ENCODE peak calls at places on chromosomes 16 and 17, in six cellular contexts. V, M, I, H, D and G are unnamed samples. For H3K36me3, the result is how much of the 10 kb centered on the place peaks cover.

GRCh38 chr17:34562387-34562786 is 17.0 kb upstream of the TMEM132E start:
- DNase-seq in V (peak), M (no peak), I (no peak), H (no peak), D (no peak), G (no peak)

GRCh38 chr16:1745900-1746692 is 25.2 kb downstream of the NME3 start:
- DNase-seq in V (no peak), M (no peak), I (no peak), H (no peak), D (no peak), G (no peak)

GRCh38 chr17:57388326-57388725 is 132.0 kb downstream of the MSI2 start:
- DNase-seq in V (no peak), M (no peak), I (no peak), H (no peak), D (no peak), G (no peak)

GRCh38 chr17:35341465-35341992 is 31.9 kb downstream of the SLFN11 start:
- DNase-seq in V (no peak), M (peak), I (no peak), H (no peak), D (no peak), G (no peak)

GRCh38 chr17:46056800-46057304 is 57.8 kb downstream of the STH start:
- DNase-seq in V (no peak), M (no peak), I (no peak), H (peak), D (peak), G (no peak)

GRCh38 chr16:20023190-20023589 is 50.5 kb downstream of the GPR139 start:
- DNase-seq in V (peak), M (no peak), I (no peak), H (no peak), D (peak), G (peak)

GRCh38 chr17:45029758-45030423 is 21.5 kb downstream of the DCAKD start:
- DNase-seq in V (no peak), M (peak), I (no peak), H (no peak), D (no peak), G (no peak)

GRCh38 chr17:49022391-49022941 is 25.3 kb downstream of the IGF2BP1 start:
- DNase-seq in V (peak), M (no peak), I (peak), H (no peak), D (peak), G (peak)

GRCh38 chr16:50282010-50282538 is 15.7 kb downstream of the ADCY7 start:
- DNase-seq in V (no peak), M (peak), I (no peak), H (no peak), D (no peak), G (no peak)

GRCh38 chr16:68907297-68907999 is 64.1 kb downstream of the TANGO6 start:
- DNase-seq in V (no peak), M (no peak), I (no peak), H (no peak), D (no peak), G (no peak)

GRCh38 chr16:2689968-2690830 is 7.9 kb downstream of the KCTD5 start:
- DNase-seq in V (peak), M (no peak), I (no peak), H (no peak), D (no peak), G (no peak)

GRCh38 chr16:67404740-67405226 is 11.5 kb upstream of the TPPP3 start:
- DNase-seq in V (no peak), M (no peak), I (no peak), H (peak), D (no peak), G (no peak)

GRCh38 chr17:16652847-16653366 is 743 bp downstream of the ZNF624 start:
- DNase-seq in V (no peak), M (no peak), I (no peak), H (peak), D (no peak), G (no peak)

GRCh38 chr17:12693640-12694039 is 27.9 kb downstream of the MYOCD start:
- DNase-seq in V (no peak), M (no peak), I (no peak), H (no peak), D (no peak), G (no peak)

GRCh38 chr16:74657873-74658642 is 8.6 kb downstream of the RFWD3 start:
- DNase-seq in V (no peak), M (no peak), I (no peak), H (no peak), D (no peak), G (no peak)

GRCh38 chr17:82105417-82105881 is 7.4 kb upstream of the FASN start:
- DNase-seq in V (no peak), M (no peak), I (no peak), H (no peak), D (no peak), G (no peak)
- H3K36me3 ChIP-seq in V (under half), M (under half), I (under half), H (under half), D (under half), G (under half)

GRCh38 chr17:66957343-66957742 is 7.2 kb upstream of the CACNG4 start:
- DNase-seq in V (no peak), M (no peak), I (no peak), H (no peak), D (no peak), G (no peak)

GRCh38 chr17:66957951-66958579 is 6.4 kb upstream of the CACNG4 start:
- DNase-seq in V (no peak), M (no peak), I (no peak), H (no peak), D (no peak), G (no peak)

GRCh38 chr17:66956941-66957340 is 7.6 kb upstream of the CACNG4 start:
- DNase-seq in V (no peak), M (no peak), I (no peak), H (no peak), D (no peak), G (no peak)

GRCh38 chr17:66960623-66961022 is 3.9 kb upstream of the CACNG4 start:
- DNase-seq in V (no peak), M (no peak), I (no peak), H (no peak), D (no peak), G (no peak)

DNA sequence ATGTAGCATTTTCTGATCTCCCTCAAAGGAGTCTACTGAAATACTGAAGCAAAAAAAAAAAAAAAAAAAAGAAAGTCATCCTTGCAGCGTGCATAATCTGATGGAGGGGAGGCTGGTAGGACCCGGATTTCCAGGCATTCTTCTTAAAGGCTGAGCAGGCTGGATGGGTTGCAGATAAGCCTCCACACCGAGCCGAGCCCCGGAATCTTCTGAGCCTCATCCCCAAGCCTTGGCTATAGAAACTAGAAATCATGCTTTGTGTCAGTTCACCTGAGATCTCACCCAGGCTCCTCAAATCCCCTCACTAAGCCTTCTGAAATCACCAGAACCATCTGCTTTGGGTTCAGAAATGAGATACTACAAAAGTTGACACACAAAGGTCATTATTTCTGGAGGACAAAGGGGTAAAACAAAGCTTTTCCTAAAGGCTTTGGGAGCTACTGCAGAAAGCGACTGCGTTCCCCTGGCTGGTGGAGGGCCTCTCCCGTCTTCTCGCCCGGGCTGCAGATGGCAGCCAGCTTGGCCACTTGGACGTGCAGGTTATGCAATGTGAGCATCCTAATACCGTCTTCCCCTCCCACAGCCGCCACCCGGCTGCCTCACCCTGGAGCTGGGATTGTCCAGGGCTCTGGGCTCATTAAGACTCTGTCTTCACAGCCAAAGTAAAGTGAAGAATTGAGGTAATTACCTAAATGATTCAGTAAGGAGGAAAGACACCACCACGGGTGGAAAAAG is 4.7 kb upstream of the CACNG4 start:
- DNase-seq in V (no peak), M (no peak), I (no peak), H (no peak), D (no peak), G (no peak)
- H3K9ac ChIP-seq in V (no peak), M (no peak), I (no peak), H (no peak), D (no peak), G (no peak)

GRCh38 chr16:4377573-4378146 is 6.0 kb downstream of the VASN start:
- DNase-seq in V (no peak), M (no peak), I (no peak), H (no peak), D (no peak), G (no peak)

GRCh38 chr16:4378202-4378666 is 6.6 kb downstream of the VASN start:
- DNase-seq in V (peak), M (no peak), I (no peak), H (no peak), D (no peak), G (no peak)

GRCh38 chr16:4376820-4377572 is 5.3 kb downstream of the VASN start:
- DNase-seq in V (no peak), M (no peak), I (no peak), H (no peak), D (no peak), G (no peak)

GRCh38 chr16:4375717-4376116 is 4.1 kb downstream of the VASN start:
- DNase-seq in V (no peak), M (no peak), I (no peak), H (no peak), D (no peak), G (no peak)

DNA sequence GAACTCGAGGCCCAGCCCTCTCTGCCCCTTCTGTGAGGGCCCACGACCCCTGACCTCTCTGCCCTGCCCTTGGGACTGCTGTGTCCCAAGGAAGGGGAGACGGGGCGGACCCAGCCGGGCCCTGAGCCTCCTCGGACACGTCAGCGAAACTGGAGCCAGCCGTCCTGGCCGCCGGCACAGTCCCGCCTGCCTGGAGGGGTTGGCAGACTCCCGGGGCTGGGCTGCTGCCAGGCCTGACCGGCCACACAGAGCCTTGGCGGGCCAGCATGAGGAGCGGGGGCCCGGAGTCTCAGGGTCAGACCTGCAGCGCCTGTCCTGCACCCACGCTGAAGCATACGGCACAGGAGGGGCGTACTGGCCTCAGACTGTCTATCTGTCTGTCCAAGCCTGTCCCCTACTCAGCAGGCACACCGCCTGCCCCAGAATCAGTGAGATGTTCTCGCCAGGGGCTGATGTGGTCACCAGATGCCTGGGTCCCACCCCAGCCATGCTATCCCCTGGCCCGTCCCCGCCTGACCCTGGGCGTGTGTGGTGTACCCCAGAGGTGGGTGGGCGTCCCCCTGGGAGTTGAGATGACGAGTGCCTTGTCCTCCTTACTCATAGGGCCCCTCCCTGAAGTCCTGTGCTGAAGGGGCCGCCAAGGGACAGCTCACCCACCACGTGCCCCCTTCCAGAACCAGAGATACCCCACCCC is 4.6 kb downstream of the VASN start:
- DNase-seq in V (peak), M (no peak), I (no peak), H (no peak), D (no peak), G (no peak)
- TF ChIP-seq POLR2AphosphoS5 in V (no peak), M (no peak), I (no peak), H (no peak), D (no peak), G (no peak)

GRCh38 chr16:89831810-89832328 is 3.6 kb downstream of the SPIRE2 start:
- DNase-seq in V (no peak), M (no peak), I (no peak), H (no peak), D (no peak), G (no peak)
- H3K36me3 ChIP-seq in V (under half), M (under half), I (under half), H (under half), D (under half), G (under half)

DNA sequence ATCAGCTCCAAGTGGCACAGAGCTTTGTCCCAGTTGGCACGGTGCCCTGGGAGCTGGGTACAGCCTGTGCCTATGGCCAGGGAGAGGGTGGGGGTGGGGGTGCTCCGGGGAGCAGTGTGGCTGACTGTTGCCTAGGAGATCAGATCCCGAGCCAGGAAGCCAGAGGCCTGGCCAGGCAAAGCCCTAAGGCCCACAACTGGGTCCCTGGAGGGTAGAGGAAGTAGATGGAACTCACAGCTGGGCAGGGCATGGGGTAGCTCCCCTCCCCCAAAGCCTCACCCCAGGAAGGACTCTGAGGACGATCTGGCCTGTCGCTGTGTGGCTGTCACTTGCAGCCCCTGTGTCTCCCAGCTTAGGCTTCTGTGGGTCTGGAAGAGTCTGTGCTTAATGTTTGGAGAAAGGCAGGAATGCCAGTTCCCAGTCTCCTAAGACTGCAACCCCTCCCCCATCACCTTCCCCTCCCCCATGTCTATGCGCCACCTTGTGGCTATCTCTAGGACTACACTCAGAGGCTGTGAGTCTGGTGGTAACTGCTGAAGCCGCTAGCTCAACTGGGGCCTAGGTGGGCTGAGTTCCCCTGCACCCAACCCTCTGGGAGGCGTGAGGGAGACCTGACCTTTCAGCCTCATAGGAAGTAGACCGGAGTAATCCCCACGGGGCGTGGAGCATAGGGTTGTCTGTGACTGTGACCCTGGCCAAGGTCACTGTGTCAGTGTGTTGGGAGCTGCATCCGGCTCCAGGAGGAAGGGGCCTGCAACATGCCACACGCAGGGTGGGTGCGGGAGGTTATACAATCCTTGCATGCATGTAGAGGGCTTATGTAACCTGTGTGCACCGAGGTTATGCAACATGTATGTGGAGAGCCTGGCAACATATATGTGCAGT is 12.7 kb downstream of the THRA start:
- DNase-seq in V (peak), M (no peak), I (peak), H (no peak), D (peak), G (no peak)
- H3K9ac ChIP-seq in V (peak), M (no peak), I (no peak), H (no peak), D (no peak), G (no peak)

GRCh38 chr17:2871205-2871604 is 75.0 kb downstream of the RAP1GAP2 start:
- DNase-seq in V (no peak), M (no peak), I (no peak), H (no peak), D (no peak), G (no peak)
- TF ChIP-seq POLR2AphosphoS5 in V (no peak), M (no peak), I (no peak), H (no peak), D (no peak), G (no peak)

GRCh38 chr16:23397464-23397863 is 55.5 kb downstream of the COG7 start:
- DNase-seq in V (no peak), M (no peak), I (no peak), H (no peak), D (no peak), G (no peak)
- H3K36me3 ChIP-seq in V (under half), M (under half), I (under half), H (under half), D (under half), G (under half)

GRCh38 chr16:12584488-12585233 is 219.0 kb downstream of the CPPED1 start:
- DNase-seq in V (no peak), M (no peak), I (no peak), H (no peak), D (peak), G (no peak)
- H3K9ac ChIP-seq in V (no peak), M (no peak), I (no peak), H (no peak), D (no peak), G (no peak)

GRCh38 chr17:6191405-6192095 is 121.4 kb downstream of the WSCD1 start:
- DNase-seq in V (no peak), M (no peak), I (no peak), H (no peak), D (peak), G (no peak)

GRCh38 chr17:6195123-6195522 is 124.9 kb downstream of the WSCD1 start:
- DNase-seq in V (no peak), M (no peak), I (no peak), H (no peak), D (peak), G (no peak)
- TF ChIP-seq POLR2AphosphoS5 in V (no peak), M (no peak), I (no peak), H (no peak), D (no peak), G (no peak)